ENCODE peak calls at places on chromosomes 6 and 20, in nine cellular contexts. V is naive thymus-derived CD4-positive, alpha-beta T cell; M is AG08396; P is hippocampal formation; Z is pons; G is psoas muscle; A is ELF-1; I is upper lobe of right lung; E is MCF 10A. B is an unnamed sample.

GRCh38 chr20:58102744-58103516 is 125.5 kb downstream of the ANKRD60 start:
- DNase-seq in V (no peak), M (no peak), P (no peak), Z (no peak), G (no peak), A (no peak), I (no peak), E (peak), B (no peak)

GRCh38 chr6:38612386-38612965 is 27.3 kb downstream of the BTBD9 start:
- DNase-seq in V (no peak), M (peak), P (no peak), Z (no peak), G (no peak), A (no peak), I (no peak), E (peak), B (no peak)

GRCh38 chr6:21665436-21666199 is 72.1 kb downstream of the SOX4 start:
- DNase-seq in V (no peak), M (no peak), P (no peak), Z (no peak), G (peak), A (peak), I (no peak), E (no peak), B (no peak)

GRCh38 chr6:76043690-76044089 is 28.8 kb downstream of the IMPG1 start:
- DNase-seq in V (no peak), M (no peak), P (no peak), Z (no peak), G (no peak), A (peak), I (no peak), E (peak), B (no peak)

GRCh38 chr20:37804584-37805566 is 98.1 kb upstream of the VSTM2L start:
- DNase-seq in V (no peak), M (no peak), P (peak), Z (peak), G (no peak), A (no peak), I (no peak), E (no peak), B (peak)

GRCh38 chr6:129747588-129748112 is 37.7 kb upstream of the ARHGAP18 start:
- DNase-seq in V (no peak), M (no peak), P (no peak), Z (no peak), G (no peak), A (no peak), I (no peak), E (no peak), B (no peak)

GRCh38 chr20:8132632-8133587 is 844 bp downstream of the PLCB1 start:
- DNase-seq in V (no peak), M (no peak), P (no peak), Z (no peak), G (peak), A (peak), I (peak), E (peak), B (no peak)

GRCh38 chr20:14612389-14612788 is 275.0 kb upstream of the FLRT3 start:
- DNase-seq in V (no peak), M (no peak), P (no peak), Z (no peak), G (no peak), A (no peak), I (no peak), E (peak), B (no peak)

GRCh38 chr6:63599243-63599642 is 27.0 kb downstream of the LOC128125822 start:
- DNase-seq in V (no peak), M (no peak), P (no peak), Z (no peak), G (no peak), A (no peak), I (no peak), E (no peak), B (no peak)

GRCh38 chr20:24470031-24470781 is 777 bp downstream of the SYNDIG1 start:
- DNase-seq in V (no peak), M (peak), P (peak), Z (no peak), G (no peak), A (peak), I (no peak), E (no peak), B (no peak)

GRCh38 chr20:23639490-23639958 is 1.8 kb upstream of the CST3 start:
- DNase-seq in V (no peak), M (no peak), P (no peak), Z (no peak), G (no peak), A (no peak), I (no peak), E (no peak), B (no peak)

GRCh38 chr6:145086197-145086596 is 649.1 kb downstream of the EPM2A start:
- DNase-seq in V (no peak), M (no peak), P (no peak), Z (no peak), G (no peak), A (peak), I (no peak), E (peak), B (no peak)

GRCh38 chr6:154408906-154409500 is 52.4 kb upstream of the IPCEF1 start:
- DNase-seq in V (no peak), M (no peak), P (peak), Z (peak), G (no peak), A (no peak), I (no peak), E (peak), B (no peak)

GRCh38 chr6:106181664-106182418 is 95.7 kb downstream of the PRDM1 start:
- DNase-seq in V (no peak), M (peak), P (no peak), Z (no peak), G (no peak), A (no peak), I (no peak), E (peak), B (no peak)

GRCh38 chr6:11323666-11324452 is 91.4 kb upstream of the NEDD9 start:
- DNase-seq in V (no peak), M (no peak), P (peak), Z (peak), G (no peak), A (no peak), I (peak), E (no peak), B (no peak)

GRCh38 chr6:133553652-133554051 is 312.5 kb downstream of the EYA4 start:
- DNase-seq in V (no peak), M (peak), P (peak), Z (peak), G (no peak), A (peak), I (no peak), E (peak), B (peak)

GRCh38 chr6:3627501-3627900 is 124.0 kb downstream of the PXDC1 start:
- DNase-seq in V (no peak), M (no peak), P (no peak), Z (no peak), G (no peak), A (no peak), I (no peak), E (no peak), B (no peak)

GRCh38 chr6:128932061-128932460 is 49.1 kb downstream of the LAMA2 start:
- DNase-seq in V (no peak), M (peak), P (no peak), Z (no peak), G (no peak), A (no peak), I (no peak), E (peak), B (no peak)

GRCh38 chr20:50043573-50044352 is 61.0 kb downstream of the SNAI1 start:
- DNase-seq in V (no peak), M (no peak), P (no peak), Z (no peak), G (no peak), A (no peak), I (no peak), E (no peak), B (no peak)

GRCh38 chr6:42451146-42451594 is 556 bp downstream of the TRERF1 start:
- DNase-seq in V (no peak), M (no peak), P (no peak), Z (no peak), G (no peak), A (no peak), I (no peak), E (no peak), B (no peak)

B was measured in testis.